ENCODE peak calls at places on chromosomes 16 and 17, in eight cellular contexts. Q is tibial artery; J is A673; I is neural progenitor cell; P is mammary epithelial cell; A is CD8-positive, alpha-beta T cell; L is lower lobe of right lung; Z is OCI-LY7. K is an unnamed sample. For H3K9me3, the result is how much of the 10 kb centered on the place peaks cover.

GRCh38 chr17:63309021-63309420 is 137.1 kb downstream of the CYB561 start:
- DNase-seq in Q (no peak), J (no peak), I (no peak), P (no peak), A (no peak), L (no peak), Z (no peak), K (no peak)

GRCh38 chr16:2963074-2963610 is 933 bp upstream of the KREMEN2 start:
- DNase-seq in Q (no peak), J (no peak), I (peak), P (no peak), A (no peak), L (peak), Z (no peak), K (no peak)

GRCh38 chr16:76791151-76791550 is 399.8 kb upstream of the MON1B start:
- DNase-seq in Q (no peak), J (no peak), I (no peak), P (no peak), A (no peak), L (no peak), Z (no peak), K (no peak)

GRCh38 chr16:14505846-14506245 is 124.2 kb downstream of the PARN start:
- DNase-seq in Q (no peak), J (no peak), I (no peak), P (peak), A (no peak), L (no peak), Z (no peak), K (no peak)

GRCh38 chr16:3173892-3174617 is 13.9 kb upstream of the OR1F1 start:
- DNase-seq in Q (no peak), J (peak), I (peak), P (peak), A (no peak), L (peak), Z (peak), K (no peak)

GRCh38 chr16:8848939-8849391 is 19.8 kb downstream of the CARHSP1 start:
- DNase-seq in Q (peak), J (peak), I (no peak), P (peak), A (no peak), L (no peak), Z (no peak), K (no peak)

GRCh38 chr17:77455111-77455877 is 314.5 kb downstream of the SEC14L1 start:
- DNase-seq in Q (no peak), J (no peak), I (no peak), P (peak), A (no peak), L (no peak), Z (peak), K (no peak)

GRCh38 chr17:4329838-4330237 is 36.6 kb downstream of the UBE2G1 start:
- DNase-seq in Q (no peak), J (peak), I (no peak), P (peak), A (no peak), L (no peak), Z (no peak), K (no peak)

GRCh38 chr17:15092762-15093161 is 172.4 kb downstream of the PMP22 start:
- DNase-seq in Q (no peak), J (no peak), I (no peak), P (peak), A (no peak), L (no peak), Z (no peak), K (no peak)

GRCh38 chr16:30585022-30585399 is 486 bp downstream of the ZNF785 start:
- DNase-seq in Q (no peak), J (peak), I (peak), P (no peak), A (no peak), L (peak), Z (no peak), K (no peak)

GRCh38 chr17:66275651-66276050 is 26.8 kb upstream of the PRKCA start:
- DNase-seq in Q (no peak), J (peak), I (no peak), P (peak), A (no peak), L (no peak), Z (no peak), K (no peak)

GRCh38 chr16:86511317-86512161 is 1.2 kb downstream of the FOXF1 start:
- DNase-seq in Q (no peak), J (no peak), I (peak), P (no peak), A (no peak), L (no peak), Z (no peak), K (no peak)
- H3K4me3 ChIP-seq in Q (peak), J (no peak), I (no peak), P (no peak), A (no peak), L (peak), Z (no peak), K (no peak)

GRCh38 chr17:29109477-29110371 is 66.8 kb downstream of the PIPOX start:
- DNase-seq in Q (no peak), J (no peak), I (peak), P (no peak), A (no peak), L (no peak), Z (no peak), K (no peak)
- H3K27ac ChIP-seq in Q (no peak), J (no peak), I (no peak), P (no peak), A (no peak), L (no peak), Z (no peak), K (no peak)

GRCh38 chr16:88605186-88606145 is 32.9 kb upstream of the IL17C start:
- DNase-seq in Q (no peak), J (no peak), I (no peak), P (no peak), A (no peak), L (no peak), Z (no peak), K (no peak)
- H3K9me3 ChIP-seq in Q (under half), J (under half), I (under half), P (under half), A (under half), L (under half), Z (under half), K (under half)

GRCh38 chr17:51666971-51667721 is 406.8 kb downstream of the UTP18 start:
- DNase-seq in Q (no peak), J (no peak), I (no peak), P (peak), A (no peak), L (no peak), Z (no peak), K (no peak)
- H3K4me3 ChIP-seq in Q (no peak), J (no peak), I (no peak), P (no peak), A (no peak), L (no peak), Z (no peak), K (no peak)

GRCh38 chr17:42183741-42184711 is 1.2 kb downstream of the HCRT start:
- DNase-seq in Q (peak), J (peak), I (peak), P (peak), A (peak), L (peak), Z (peak), K (no peak)

GRCh38 chr17:42180922-42181850 is at the start of gene KCNH4:
- DNase-seq in Q (peak), J (peak), I (peak), P (peak), A (peak), L (peak), Z (peak), K (no peak)

GRCh38 chr17:42184717-42185496 is at the start of gene HCRT:
- DNase-seq in Q (no peak), J (no peak), I (no peak), P (no peak), A (no peak), L (no peak), Z (peak), K (no peak)

GRCh38 chr17:42181851-42182207 is 887 bp upstream of the KCNH4 start:
- DNase-seq in Q (no peak), J (no peak), I (no peak), P (no peak), A (no peak), L (no peak), Z (no peak), K (no peak)

GRCh38 chr17:42182927-42183734 is 2.1 kb downstream of the HCRT start:
- DNase-seq in Q (no peak), J (peak), I (no peak), P (peak), A (no peak), L (no peak), Z (no peak), K (no peak)
- H3K27ac ChIP-seq in Q (peak), J (no peak), I (no peak), P (no peak), A (peak), L (peak), Z (no peak), K (no peak)

GRCh38 chr17:54196751-54197150 is 374.0 kb downstream of the KIF2B start:
- DNase-seq in Q (no peak), J (no peak), I (no peak), P (no peak), A (no peak), L (no peak), Z (no peak), K (no peak)
- H3K9me3 ChIP-seq in Q (under half), J (under half), I (under half), P (under half), A (under half), L (under half), Z (under half), K (under half)

GRCh38 chr16:11964761-11965539 is at the start of gene TNFRSF17:
- DNase-seq in Q (no peak), J (no peak), I (no peak), P (no peak), A (no peak), L (no peak), Z (peak), K (no peak)
- H3K4me3 ChIP-seq in Q (no peak), J (no peak), I (no peak), P (no peak), A (no peak), L (no peak), Z (peak), K (no peak)

GRCh38 chr17:82177761-82178498 is 34.7 kb downstream of the CCDC57 start:
- DNase-seq in Q (no peak), J (no peak), I (no peak), P (no peak), A (no peak), L (no peak), Z (no peak), K (no peak)

GRCh38 chr17:82178499-82179290 is 33.9 kb downstream of the CCDC57 start:
- DNase-seq in Q (no peak), J (no peak), I (no peak), P (no peak), A (no peak), L (no peak), Z (no peak), K (no peak)

GRCh38 chr17:82180776-82181528 is 31.7 kb downstream of the CCDC57 start:
- DNase-seq in Q (no peak), J (no peak), I (no peak), P (no peak), A (no peak), L (no peak), Z (no peak), K (no peak)

GRCh38 chr17:82179412-82179811 is 33.2 kb downstream of the CCDC57 start:
- DNase-seq in Q (no peak), J (no peak), I (no peak), P (no peak), A (no peak), L (no peak), Z (no peak), K (no peak)

DNA sequence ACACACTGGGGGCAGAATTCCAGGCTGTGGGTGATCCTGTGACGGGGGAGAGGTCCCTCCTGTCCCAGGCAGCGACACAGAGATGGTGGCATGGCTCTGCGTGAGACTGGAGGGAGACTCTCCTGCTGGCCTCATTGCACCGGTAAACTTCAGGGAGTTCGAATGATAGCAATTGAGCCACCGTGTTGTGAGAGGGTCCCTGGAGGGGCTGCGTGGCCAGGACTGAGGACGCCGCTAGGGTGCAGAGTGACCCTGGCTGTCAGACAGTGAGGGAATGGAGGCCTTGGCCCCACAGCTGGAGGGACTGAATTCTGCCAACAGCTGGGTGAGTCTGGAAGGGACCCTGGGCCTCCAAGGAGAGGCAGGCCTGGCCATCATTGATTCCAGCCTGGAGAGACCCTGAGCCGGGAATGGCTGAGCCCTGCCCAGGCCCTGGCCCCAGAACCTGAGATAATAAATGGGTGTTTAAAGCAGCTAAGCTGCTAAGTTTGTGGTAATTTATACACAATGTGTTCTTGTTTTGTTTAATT is 32.6 kb downstream of the CCDC57 start:
- DNase-seq in Q (no peak), J (no peak), I (no peak), P (no peak), A (no peak), L (no peak), Z (no peak), K (no peak)
- H3K27ac ChIP-seq in Q (no peak), J (no peak), I (no peak), P (no peak), A (no peak), L (no peak), Z (no peak), K (no peak)

K was measured in iPS DF 6.9.